ENCODE peak calls at places on chromosomes 12 and 14, in six cellular contexts. W is A549, Y is body of pancreas, U is fibroblast of lung, H is ovary, L is lower lobe of right lung. T is an unnamed sample. For H3K4me1, the result is how much of the 10 kb centered on the place peaks cover.

GRCh38 chr12:84502907-84503787 is 409.5 kb downstream of the SLC6A15 start:
- DNase-seq in Y (peak), L (no peak), W (peak), U (peak), H (no peak), T (no peak)

GRCh38 chr12:62732861-62733427 is 202.0 kb downstream of the PPM1H start:
- DNase-seq in Y (no peak), L (no peak), W (peak), H (no peak), U (peak), T (no peak)

GRCh38 chr12:18264581-18265075 is 3.3 kb downstream of the PIK3C2G start:
- DNase-seq in L (no peak), W (no peak), Y (no peak), U (no peak), H (no peak), T (no peak)

GRCh38 chr14:93538411-93538810 is 107.7 kb downstream of the UNC79 start:
- DNase-seq in U (peak), Y (no peak), L (no peak), H (no peak), W (peak), T (no peak)

GRCh38 chr14:103551338-103551762 is 11.1 kb downstream of the BAG5 start:
- DNase-seq in Y (no peak), W (no peak), U (no peak), L (peak), H (peak), T (peak)

GRCh38 chr12:130413909-130414308 is 76.2 kb downstream of the PIWIL1 start:
- DNase-seq in Y (no peak), L (no peak), W (no peak), U (no peak), H (no peak), T (no peak)

GRCh38 chr14:90556050-90556477 is 159.2 kb downstream of the CALM1 start:
- DNase-seq in U (no peak), H (no peak), Y (peak), W (no peak), L (peak), T (peak)

GRCh38 chr12:114288071-114288470 is 117.9 kb downstream of the TBX5 start:
- DNase-seq in L (no peak), Y (no peak), U (peak), W (no peak), H (no peak), T (no peak)

GRCh38 chr12:130227641-130228040 is 65.4 kb downstream of the FZD10 start:
- DNase-seq in L (no peak), H (no peak), W (no peak), Y (no peak), U (no peak), T (no peak)

GRCh38 chr14:59333668-59334067 is 131.5 kb downstream of the GPR135 start:
- DNase-seq in U (peak), Y (no peak), L (no peak), H (no peak), W (peak), T (no peak)

GRCh38 chr12:56633465-56634241 is 3.5 kb upstream of the BAZ2A start:
- DNase-seq in H (no peak), L (no peak), W (no peak), Y (no peak), U (no peak), T (no peak)

GRCh38 chr12:15852383-15852782 is 29.8 kb upstream of the STRAP start:
- DNase-seq in H (no peak), Y (no peak), L (no peak), U (no peak), W (peak), T (no peak)

DNA sequence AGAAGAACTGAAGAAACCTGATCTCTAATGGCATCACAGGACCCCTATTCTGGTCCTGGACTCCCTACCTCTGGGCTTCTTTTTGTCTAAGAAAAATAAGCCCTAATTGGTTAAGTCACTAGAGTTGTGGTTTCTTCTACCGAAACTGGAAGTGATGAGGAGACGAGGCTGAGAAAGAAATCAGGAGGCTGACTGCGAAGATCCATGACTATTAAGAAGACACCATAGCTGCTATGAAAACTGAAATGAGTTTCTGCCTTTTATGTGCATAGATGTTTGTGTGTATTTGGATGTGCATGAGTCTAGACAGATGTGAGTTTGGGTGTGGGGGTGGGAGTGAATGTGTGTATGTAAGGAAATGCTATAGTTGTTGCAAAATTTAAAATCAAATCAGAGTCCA is 95.1 kb downstream of the VCPKMT start:
- DNase-seq in U (no peak), W (no peak), L (no peak), Y (no peak), H (no peak), T (no peak)
- H3K27ac ChIP-seq in U (no peak), W (no peak), L (no peak), Y (no peak), H (no peak), T (no peak)

GRCh38 chr12:53752192-53752601 is 418 bp upstream of the CISTR start:
- DNase-seq in L (no peak), U (no peak), W (no peak), H (no peak), Y (no peak), T (no peak)

GRCh38 chr12:53752651-53753050 is 872 bp upstream of the CISTR start:
- DNase-seq in Y (no peak), U (no peak), L (no peak), H (no peak), W (no peak), T (no peak)

GRCh38 chr12:53754633-53755261 is 3.0 kb upstream of the CISTR start:
- DNase-seq in H (no peak), U (peak), L (no peak), Y (no peak), W (no peak), T (no peak)

GRCh38 chr12:53755451-53756290 is 3.9 kb upstream of the CISTR start:
- DNase-seq in Y (no peak), H (no peak), W (peak), U (no peak), L (no peak), T (no peak)

DNA sequence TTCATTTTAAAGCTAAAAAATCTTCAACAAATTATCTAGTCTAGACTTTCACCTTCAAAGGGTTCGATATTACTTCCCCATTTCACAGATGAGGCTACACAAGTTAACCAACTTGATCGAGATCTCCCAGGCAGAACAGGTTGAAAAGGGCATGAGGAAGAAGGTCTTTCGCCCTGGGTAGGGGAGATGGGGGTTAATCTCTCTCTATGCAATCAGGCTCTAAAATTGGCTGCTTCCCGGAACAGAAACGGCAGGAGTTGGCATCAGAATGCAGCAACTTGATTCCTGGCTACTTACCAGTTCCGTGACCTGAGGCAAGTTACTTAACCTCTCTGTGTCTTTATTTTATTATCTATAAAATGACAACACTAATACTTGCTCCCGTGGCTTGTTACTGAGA is 2.4 kb upstream of the CISTR start:
- DNase-seq in H (no peak), L (no peak), W (no peak), U (no peak), Y (no peak), T (no peak)
- H3K4me1 ChIP-seq in H (under half), L (under half), W (under half), U (under half), Y (under half), T (under half)

DNA sequence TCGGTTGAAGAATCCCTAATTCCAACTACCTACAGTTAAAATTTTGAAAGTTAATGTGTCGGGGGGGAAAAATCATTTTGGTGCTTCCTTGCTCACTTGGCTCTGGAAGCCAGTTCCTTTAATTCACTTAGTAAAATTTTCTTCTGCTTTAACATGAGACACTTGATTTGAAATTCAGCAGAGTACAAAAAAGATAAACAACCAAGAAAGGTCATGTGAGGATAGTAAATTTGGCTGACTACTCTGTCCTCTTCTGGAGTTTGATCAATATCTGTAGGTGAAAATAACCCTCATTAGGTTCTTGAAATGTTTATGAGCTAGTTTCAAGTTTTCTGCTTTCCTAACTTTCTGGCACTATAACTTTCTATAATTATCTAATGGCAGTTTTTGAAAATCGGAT is 43.4 kb downstream of the KCNJ8 start:
- DNase-seq in H (no peak), W (no peak), Y (no peak), U (no peak), L (no peak), T (no peak)
- H3K27ac ChIP-seq in H (no peak), W (no peak), Y (no peak), U (no peak), L (no peak), T (no peak)

DNA sequence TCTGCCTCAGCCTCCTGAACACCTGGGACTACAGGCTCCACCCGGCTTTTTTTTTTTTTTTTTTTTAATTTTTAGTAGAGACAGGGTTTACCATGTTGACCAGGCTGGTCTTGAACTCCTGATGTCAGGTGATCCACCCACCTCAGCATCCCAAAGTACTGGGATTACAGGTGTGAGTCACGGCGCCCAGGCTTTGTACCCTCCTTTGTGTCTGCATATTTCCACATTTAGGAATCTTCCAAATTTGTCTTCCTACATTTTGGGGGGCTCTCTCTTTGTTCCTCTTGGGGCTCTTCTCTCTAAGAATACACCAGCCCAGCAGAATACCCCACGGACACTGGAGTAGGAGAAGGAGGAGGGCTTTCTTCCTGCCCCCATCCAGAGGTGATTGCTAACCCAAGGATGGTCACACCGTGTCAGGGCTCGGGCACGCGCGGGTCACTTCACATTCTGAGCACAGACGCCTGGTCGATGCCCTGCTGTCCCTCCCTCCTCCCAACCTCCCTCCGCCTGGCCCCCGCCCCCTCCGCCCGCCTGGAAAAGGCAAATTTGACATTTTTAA is 2.1 kb upstream of the DNAJC22 start:
- DNase-seq in L (no peak), U (no peak), H (no peak), Y (no peak), W (no peak), T (no peak)
- H3K4me1 ChIP-seq in L (half or more), U (under half), H (under half), Y (half or more), W (under half), T (under half)

GRCh38 chr12:109625749-109626377 is 52.3 kb downstream of the MVK start:
- DNase-seq in U (no peak), L (no peak), Y (no peak), H (no peak), W (no peak), T (no peak)
- H3K27ac ChIP-seq in U (no peak), L (no peak), Y (no peak), H (no peak), W (no peak), T (no peak)